ENCODE peak calls at places on chromosomes 12 and 14, in nine cellular contexts. N is activated CD4-positive, alpha-beta memory T cell treated with anti-CD3 and anti-CD28 coated beads for 36 hours; W is renal cortical epithelial cell; B is HL-60; D is lung microvascular endothelial cell; A is NCI-H1092; H is GM18507; E is NCI-H187; Q is neural progenitor cell. S is an unnamed sample.

GRCh38 chr14:54252072-54252730 is 144.6 kb upstream of the CDKN3 start:
- DNase-seq in D (no peak), Q (no peak), H (no peak), E (no peak), B (no peak), W (peak; percentile 97), N (no peak), A (no peak), S (no peak)

GRCh38 chr14:99809864-99810854 is 16.9 kb downstream of the EML1 start:
- DNase-seq in D (peak; percentile 65), H (no peak), N (no peak), A (no peak), Q (no peak), W (no peak), E (no peak), B (no peak), S (no peak)

GRCh38 chr14:33999771-34000291 is 49.0 kb upstream of the EGLN3 start:
- DNase-seq in N (no peak), H (no peak), Q (no peak), E (no peak), D (no peak), B (no peak), A (no peak), W (no peak), S (no peak)

GRCh38 chr12:24500466-24501232 is 448.3 kb downstream of the BCAT1 start:
- DNase-seq in E (no peak), Q (no peak), B (no peak), A (no peak), D (no peak), W (no peak), H (no peak), N (no peak), S (no peak)

GRCh38 chr12:116773276-116773731 is 35.2 kb downstream of the RNFT2 start:
- DNase-seq in W (peak; percentile 4), Q (peak; percentile 15), E (no peak), B (no peak), D (peak; percentile 8), H (no peak), N (no peak), A (no peak), S (no peak)

GRCh38 chr14:75223664-75224154 is 47.3 kb upstream of the TMED10 start:
- DNase-seq in E (no peak), B (peak; percentile 78), D (no peak), H (peak; percentile 38), A (no peak), W (no peak), Q (peak; percentile 79), N (peak; percentile 38), S (no peak)

GRCh38 chr12:132190834-132191500 is 46.7 kb downstream of the NOC4L start:
- DNase-seq in W (no peak), A (no peak), E (no peak), H (no peak), B (no peak), D (no peak), Q (no peak), N (no peak), S (no peak)

GRCh38 chr14:34134484-34134883 is 183.6 kb upstream of the EGLN3 start:
- DNase-seq in D (no peak), Q (no peak), A (no peak), W (no peak), N (no peak), E (no peak), H (no peak), B (no peak), S (no peak)

GRCh38 chr12:3283137-3283680 is 206.0 kb downstream of the TSPAN9 start:
- DNase-seq in D (no peak), B (no peak), A (no peak), H (no peak), E (no peak), Q (no peak), W (no peak), N (no peak), S (no peak)

GRCh38 chr12:64600164-64600561 is 10.1 kb upstream of the RASSF3 start:
- DNase-seq in D (no peak), E (no peak), A (peak; percentile 39), N (no peak), Q (no peak), H (no peak), B (no peak), W (no peak), S (no peak)

GRCh38 chr12:121956041-121956341 is 37.6 kb downstream of the CFAP251 start:
- DNase-seq in D (no peak), H (no peak), B (no peak), Q (no peak), W (no peak), E (no peak), N (no peak), A (no peak), S (no peak)

GRCh38 chr14:70919774-70920173 is 12.5 kb downstream of the PCNX1 start:
- DNase-seq in W (peak; percentile 45), A (no peak), D (no peak), N (peak; percentile 44), B (no peak), H (no peak), E (no peak), Q (no peak), S (no peak)

GRCh38 chr12:103751171-103751570 is 89.9 kb downstream of the NT5DC3 start:
- DNase-seq in H (no peak), N (no peak), A (no peak), W (no peak), D (no peak), Q (peak; percentile 24), B (no peak), E (no peak), S (no peak)

GRCh38 chr14:45810152-45810872 is 557.3 kb upstream of the MIS18BP1 start:
- DNase-seq in B (no peak), N (no peak), W (peak; percentile 33), E (no peak), Q (peak; percentile 31), A (no peak), H (no peak), D (no peak), S (no peak)

GRCh38 chr14:79543966-79544365 is 667.3 kb downstream of the DIO2 start:
- DNase-seq in N (no peak), D (peak; percentile 15), A (no peak), B (no peak), E (no peak), H (no peak), Q (peak; percentile 68), W (peak; percentile 47), S (no peak)